ENCODE peak calls at places on chromosomes 6 and 20, in eight cellular contexts. Z, T, C, L, Y, U, N and D are unnamed samples.

GRCh38 chr6:81144346-81144745 is 608.1 kb downstream of the TENT5A start:
- DNase-seq in C (no peak), Y (no peak), U (no peak), Z (no peak), L (no peak), T (no peak), N (no peak), D (no peak)

GRCh38 chr20:34143951-34144350 is 31.9 kb upstream of the EIF2S2 start:
- DNase-seq in L (no peak), C (no peak), T (peak), Z (no peak), U (no peak), N (no peak), Y (no peak), D (no peak)

GRCh38 chr20:23413862-23414422 is 7.3 kb downstream of the NAPB start:
- DNase-seq in Y (no peak), C (no peak), Z (no peak), U (no peak), N (no peak), T (no peak), L (no peak), D (no peak)

GRCh38 chr6:132405143-132405915 is 4.1 kb upstream of the MOXD1 start:
- DNase-seq in Y (no peak), U (peak), L (no peak), T (peak), C (no peak), N (no peak), Z (no peak), D (no peak)

GRCh38 chr6:161594412-161594811 is 320.6 kb upstream of the AGPAT4 start:
- DNase-seq in N (no peak), C (no peak), Y (no peak), U (no peak), L (no peak), T (no peak), Z (no peak), D (no peak)

GRCh38 chr6:169967687-169968086 is 216.3 kb downstream of the ERMARD start:
- DNase-seq in C (no peak), T (no peak), Z (no peak), Y (no peak), N (no peak), U (no peak), L (no peak), D (no peak)

GRCh38 chr6:94088870-94089269 is 669.5 kb upstream of the EPHA7 start:
- DNase-seq in U (no peak), N (no peak), L (no peak), Z (no peak), Y (no peak), C (no peak), T (no peak), D (no peak)

GRCh38 chr6:27205375-27206278 is 41.9 kb upstream of the PRSS16 start:
- DNase-seq in T (peak), N (no peak), C (no peak), U (peak), Y (no peak), Z (peak), L (no peak), D (no peak)

GRCh38 chr6:22236626-22237414 is 60.0 kb downstream of the PRL start:
- DNase-seq in N (no peak), C (no peak), T (peak), Y (no peak), L (no peak), Z (peak), U (peak), D (no peak)

GRCh38 chr20:1508576-1508975 is 17.4 kb upstream of the SIRPB2 start:
- DNase-seq in U (no peak), Y (no peak), Z (no peak), C (no peak), T (peak), L (no peak), N (no peak), D (no peak)

GRCh38 chr6:154951400-154952200 is 43.5 kb upstream of the TIAM2 start:
- DNase-seq in L (no peak), N (no peak), Y (no peak), C (no peak), T (peak), U (peak), Z (no peak), D (no peak)

GRCh38 chr6:109052015-109052651 is 42.5 kb downstream of the SESN1 start:
- DNase-seq in U (no peak), Z (no peak), N (no peak), Y (no peak), L (no peak), T (no peak), C (no peak), D (no peak)

GRCh38 chr20:63567382-63568169 is 6.5 kb downstream of the HELZ2 start:
- DNase-seq in Z (no peak), U (no peak), N (no peak), C (no peak), L (no peak), Y (no peak), T (peak), D (no peak)

GRCh38 chr20:47370850-47371782 is 14.6 kb upstream of the ZMYND8 start:
- DNase-seq in N (no peak), C (no peak), U (peak), Z (no peak), T (no peak), Y (no peak), L (no peak), D (no peak)

GRCh38 chr6:154686162-154686561 is 47.1 kb upstream of the SCAF8 start:
- DNase-seq in C (no peak), L (no peak), Z (no peak), N (no peak), Y (no peak), T (no peak), U (no peak), D (no peak)

GRCh38 chr6:80223743-80224212 is 117.3 kb downstream of the BCKDHB start:
- DNase-seq in T (peak), U (no peak), Z (no peak), Y (no peak), N (no peak), C (no peak), L (no peak), D (no peak)

GRCh38 chr20:4064118-4064962 is 49.0 kb upstream of the RNF24 start:
- DNase-seq in U (peak), T (peak), N (peak), Y (peak), C (peak), L (peak), Z (peak), D (no peak)

GRCh38 chr6:35391240-35391968 is 49.0 kb downstream of the PPARD start:
- DNase-seq in U (peak), C (no peak), N (no peak), Y (no peak), Z (no peak), L (no peak), T (peak), D (no peak)

GRCh38 chr6:119830494-119831295 is 481.1 kb upstream of the MAN1A1 start:
- DNase-seq in Y (no peak), Z (no peak), L (no peak), C (no peak), U (peak), T (no peak), N (no peak), D (peak)

GRCh38 chr6:44253307-44254101 is 3.8 kb downstream of the SLC35B2 start:
- DNase-seq in C (peak), Y (no peak), T (peak), U (peak), N (no peak), L (no peak), Z (peak), D (no peak)

GRCh38 chr6:153117986-153118886 is 12.8 kb downstream of the RGS17 start:
- DNase-seq in T (peak), L (no peak), Y (no peak), U (peak), Z (no peak), C (no peak), N (no peak), D (no peak)